ENCODE peak calls at places on chromosomes 3 and 15, in six cellular contexts. R is H1, F is HepG2, K is NT2/D1, V is SK-N-SH, B is K562. T is an unnamed sample.

GRCh38 chr3:42905740-42906084 is 230 bp upstream of the ZNF662 start:
- DNase-seq in R (no peak), F (no peak), K (no peak), V (no peak), B (no peak), T (no peak)

GRCh38 chr3:41362638-41363559 is 163.6 kb downstream of the CTNNB1 start:
- DNase-seq in R (peak), F (peak), K (peak), V (peak), B (no peak), T (no peak)

GRCh38 chr3:53158700-53159414 is 2.2 kb upstream of the PRKCD start:
- DNase-seq in R (no peak), F (no peak), K (no peak), V (no peak), B (no peak), T (no peak)

GRCh38 chr15:92884813-92885461 is 15.2 kb upstream of the CHD2 start:
- DNase-seq in R (no peak), F (no peak), K (no peak), V (no peak), B (no peak), T (no peak)

GRCh38 chr3:102181202-102181920 is 253.5 kb upstream of the ZPLD1 start:
- DNase-seq in R (no peak), F (no peak), K (no peak), V (no peak), B (no peak), T (no peak)

GRCh38 chr15:30991301-30992072 is at the start of gene MTMR10:
- DNase-seq in R (peak), F (peak), K (peak), V (peak), B (peak), T (no peak)

GRCh38 chr3:38011111-38011510 is 18.3 kb downstream of the PLCD1 start:
- DNase-seq in R (no peak), F (no peak), K (no peak), V (no peak), B (peak), T (no peak)

GRCh38 chr3:151156618-151157216 is 46.3 kb downstream of the GPR171 start:
- DNase-seq in R (no peak), F (peak), K (peak), V (peak), B (peak), T (no peak)

GRCh38 chr3:177802151-177802900 is 605.0 kb upstream of the TBL1XR1 start:
- DNase-seq in R (no peak), F (no peak), K (no peak), V (no peak), B (no peak), T (no peak)

GRCh38 chr3:170220871-170221270 is 1.4 kb upstream of the PRKCI start:
- DNase-seq in R (no peak), F (no peak), K (no peak), V (no peak), B (no peak), T (no peak)

GRCh38 chr3:33364531-33365128 is 75.6 kb downstream of the UBP1 start:
- DNase-seq in R (no peak), F (no peak), K (no peak), V (no peak), B (no peak), T (no peak)

GRCh38 chr3:37907906-37908305 is 46.2 kb downstream of the CTDSPL start:
- DNase-seq in R (no peak), F (peak), K (no peak), V (no peak), B (no peak), T (peak)

GRCh38 chr3:58111513-58112184 is 99.1 kb downstream of the DNASE1L3 start:
- DNase-seq in R (no peak), F (peak), K (no peak), V (no peak), B (no peak), T (peak)

GRCh38 chr3:21477896-21478295 is 273.1 kb downstream of the ZNF385D start:
- DNase-seq in R (no peak), F (no peak), K (no peak), V (no peak), B (no peak), T (no peak)

GRCh38 chr3:135168822-135169221 is 373.8 kb downstream of the EPHB1 start:
- DNase-seq in R (no peak), F (no peak), K (no peak), V (no peak), B (no peak), T (no peak)

GRCh38 chr3:58524326-58524888 is 12.6 kb downstream of the ACOX2 start:
- DNase-seq in R (no peak), F (no peak), K (no peak), V (no peak), B (no peak), T (no peak)

GRCh38 chr3:17021614-17022013 is 136.9 kb downstream of the PLCL2 start:
- DNase-seq in R (no peak), F (no peak), K (no peak), V (peak), B (no peak), T (no peak)

GRCh38 chr3:178320481-178321352 is 215.5 kb upstream of the KCNMB2 start:
- DNase-seq in R (no peak), F (no peak), K (no peak), V (peak), B (no peak), T (no peak)

GRCh38 chr15:98863983-98864382 is 143.6 kb downstream of the PGPEP1L start:
- DNase-seq in R (no peak), F (no peak), K (no peak), V (no peak), B (no peak), T (no peak)

GRCh38 chr3:104907507-104907906 is 459.2 kb upstream of the ALCAM start:
- DNase-seq in R (no peak), F (no peak), K (no peak), V (no peak), B (no peak), T (no peak)

GRCh38 chr3:73580343-73580742 is 44.4 kb downstream of the PDZRN3 start:
- DNase-seq in R (no peak), F (no peak), K (no peak), V (no peak), B (no peak), T (no peak)

GRCh38 chr3:60584250-60584649 is 667.0 kb downstream of the FHIT start:
- DNase-seq in R (no peak), F (no peak), K (no peak), V (no peak), B (no peak), T (no peak)

GRCh38 chr15:40582726-40583246 is 11.3 kb upstream of the KNL1 start:
- DNase-seq in R (no peak), F (peak), K (no peak), V (no peak), B (peak), T (no peak)

GRCh38 chr3:71238267-71238985 is 345.1 kb downstream of the FOXP1 start:
- DNase-seq in R (no peak), F (no peak), K (no peak), V (no peak), B (no peak), T (no peak)

GRCh38 chr3:156298014-156298413 is 177.6 kb downstream of the KCNAB1 start:
- DNase-seq in R (no peak), F (no peak), K (no peak), V (no peak), B (no peak), T (no peak)

GRCh38 chr15:93076875-93077274 is 12.1 kb downstream of the RGMA start:
- DNase-seq in R (no peak), F (no peak), K (no peak), V (no peak), B (no peak), T (no peak)

GRCh38 chr15:98657721-98658120 is 9.4 kb downstream of the IGF1R start:
- DNase-seq in R (no peak), F (no peak), K (no peak), V (no peak), B (no peak), T (no peak)

GRCh38 chr3:34225828-34226227 is 427.4 kb downstream of the PDCD6IP start:
- DNase-seq in R (no peak), F (no peak), K (no peak), V (no peak), B (no peak), T (no peak)

GRCh38 chr15:72078887-72079286 is 39.1 kb downstream of the MYO9A start:
- DNase-seq in R (no peak), F (no peak), K (no peak), V (no peak), B (no peak), T (peak)

GRCh38 chr3:32106929-32107362 is 526 bp downstream of the GPD1L start:
- DNase-seq in R (no peak), F (no peak), K (no peak), V (no peak), B (no peak), T (no peak)

GRCh38 chr3:5217824-5218595 is 30.5 kb downstream of the EDEM1 start:
- DNase-seq in R (no peak), F (no peak), K (no peak), V (no peak), B (no peak), T (no peak)

GRCh38 chr15:81054236-81054635 is 53.5 kb downstream of the TLNRD1 start:
- DNase-seq in R (no peak), F (no peak), K (no peak), V (no peak), B (no peak), T (no peak)

GRCh38 chr3:162492446-162493081 is 996.0 kb downstream of the OTOL1 start:
- DNase-seq in R (no peak), F (no peak), K (no peak), V (no peak), B (no peak), T (no peak)

GRCh38 chr3:189573004-189573403 is 58.2 kb upstream of the TP63 start:
- DNase-seq in R (no peak), F (no peak), K (no peak), V (no peak), B (no peak), T (peak)

GRCh38 chr3:8777978-8778267 is 8.5 kb upstream of the OXTR start:
- DNase-seq in R (no peak), F (no peak), K (no peak), V (no peak), B (no peak), T (no peak)

GRCh38 chr3:8519156-8519555 is 17.5 kb downstream of the LMCD1 start:
- DNase-seq in R (no peak), F (no peak), K (no peak), V (no peak), B (no peak), T (no peak)

DNA sequence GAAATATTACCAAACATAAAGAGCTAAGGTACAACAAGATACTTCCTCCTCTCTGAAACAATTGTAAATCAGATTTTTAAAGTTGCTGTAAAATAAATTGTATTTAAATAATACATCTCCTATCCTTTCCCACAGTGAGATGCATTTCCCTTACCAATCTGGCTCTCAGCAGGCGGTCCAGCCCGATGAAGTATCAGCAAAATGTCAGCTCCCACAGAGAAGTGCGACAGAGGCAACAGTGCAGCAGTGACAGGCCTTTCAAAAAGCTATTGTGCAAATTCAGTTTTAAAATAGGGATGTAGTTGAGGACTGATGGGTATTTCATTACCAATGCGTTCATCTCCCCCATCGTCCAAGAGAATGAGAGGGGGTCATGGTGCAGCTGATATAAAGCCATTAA is 733.2 kb upstream of the GOLIM4 start:
- DNase-seq in R (no peak), F (no peak), K (no peak), V (no peak), B (no peak), T (no peak)
- TF ChIP-seq YY1 in R (no peak), F (no peak), K (no peak), V (no peak), B (no peak), T (no peak)

GRCh38 chr3:129277829-129278271 is 820 bp upstream of the HMCES start:
- DNase-seq in R (no peak), F (no peak), K (no peak), V (peak), B (peak), T (no peak)
- TF ChIP-seq YY1 in R (no peak), F (no peak), K (no peak), V (no peak), B (no peak), T (no peak)

DNA sequence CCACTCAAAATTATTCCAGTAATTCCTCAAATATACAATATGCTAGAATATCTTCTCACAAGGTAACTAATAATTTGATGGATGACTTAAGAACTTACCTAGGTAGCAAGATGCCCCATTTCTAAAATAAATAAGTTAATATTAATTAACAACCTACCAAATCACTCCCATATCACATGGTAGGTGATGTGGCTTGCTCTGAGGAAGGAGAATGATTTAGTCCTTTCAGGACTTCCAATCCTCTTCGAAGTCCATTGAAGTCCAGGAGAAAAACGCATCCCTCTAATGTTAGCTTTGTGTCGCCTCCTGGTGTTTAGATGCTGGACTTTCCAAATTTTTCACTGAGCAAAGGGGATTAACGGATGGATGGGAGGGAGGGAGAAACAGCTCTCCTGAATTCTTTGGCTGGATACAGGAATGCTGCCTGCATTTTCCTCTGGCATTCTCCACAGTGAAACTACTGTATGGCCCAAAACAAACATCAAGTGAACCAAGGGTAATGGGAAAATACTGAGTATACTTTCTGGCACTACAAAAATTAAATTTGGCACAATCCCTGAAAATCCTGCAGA is 58.6 kb downstream of the PRICKLE2 start:
- DNase-seq in R (peak), F (peak), K (peak), V (peak), B (no peak), T (no peak)
- TF ChIP-seq YY1 in R (peak), F (no peak), K (no peak), V (no peak), B (no peak), T (no peak)

DNA sequence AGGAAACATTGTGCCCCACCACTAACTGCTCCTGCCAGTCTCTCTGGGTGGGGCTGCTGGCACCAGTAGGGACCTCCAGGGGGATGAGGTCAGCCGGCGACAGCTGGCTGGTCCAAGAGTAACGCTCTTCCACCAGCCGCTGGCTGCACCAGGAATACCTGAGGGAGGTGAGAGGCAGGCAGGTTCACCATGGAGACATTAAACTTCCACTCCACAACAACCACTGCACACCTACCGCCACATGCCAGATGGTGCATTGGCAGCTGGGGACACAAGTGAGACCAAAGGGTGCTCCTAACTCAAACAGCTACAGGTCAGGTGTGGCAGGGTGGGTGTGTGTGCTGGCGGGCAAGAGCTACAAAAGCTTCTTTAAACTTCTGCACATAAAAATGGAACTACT is 4.5 kb downstream of the POLG start:
- DNase-seq in R (no peak), F (no peak), K (no peak), V (no peak), B (no peak), T (no peak)
- TF ChIP-seq YY1 in R (no peak), F (no peak), K (no peak), V (no peak), B (no peak), T (no peak)

GRCh38 chr3:111864821-111865656 is 6.0 kb downstream of the PHLDB2 start:
- DNase-seq in R (no peak), F (peak), K (no peak), V (no peak), B (no peak), T (no peak)
- TF ChIP-seq YY1 in R (no peak), F (no peak), K (no peak), V (no peak), B (no peak), T (no peak)

DNA sequence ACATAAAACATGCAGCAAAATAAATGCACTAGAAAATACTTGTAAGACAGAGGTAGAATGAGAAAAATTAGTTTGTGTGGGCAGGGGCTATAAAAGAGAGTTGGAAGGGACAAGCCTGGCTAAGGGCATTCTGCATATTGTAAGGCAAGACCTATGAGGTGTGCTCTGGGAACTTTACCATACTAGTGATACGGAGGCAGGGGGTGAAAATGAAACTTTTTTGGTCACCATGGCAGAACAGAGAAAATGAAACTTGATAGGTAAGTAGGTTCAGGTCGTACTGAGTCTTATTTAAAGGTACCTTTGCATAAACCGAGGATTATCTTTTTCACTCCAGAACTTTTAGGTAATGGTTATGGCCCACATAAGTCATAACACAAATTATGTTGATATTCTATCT is 74.7 kb upstream of the ACKR4 start:
- DNase-seq in R (no peak), F (no peak), K (no peak), V (no peak), B (no peak), T (peak)
- TF ChIP-seq YY1 in R (no peak), F (no peak), K (no peak), V (no peak), B (no peak), T (no peak)

GRCh38 chr15:35550957-35551356 is 5.0 kb upstream of the DPH6 start:
- DNase-seq in R (no peak), F (no peak), K (no peak), V (no peak), B (no peak), T (no peak)
- TF ChIP-seq YY1 in R (no peak), F (no peak), K (no peak), V (no peak), B (no peak), T (no peak)

DNA sequence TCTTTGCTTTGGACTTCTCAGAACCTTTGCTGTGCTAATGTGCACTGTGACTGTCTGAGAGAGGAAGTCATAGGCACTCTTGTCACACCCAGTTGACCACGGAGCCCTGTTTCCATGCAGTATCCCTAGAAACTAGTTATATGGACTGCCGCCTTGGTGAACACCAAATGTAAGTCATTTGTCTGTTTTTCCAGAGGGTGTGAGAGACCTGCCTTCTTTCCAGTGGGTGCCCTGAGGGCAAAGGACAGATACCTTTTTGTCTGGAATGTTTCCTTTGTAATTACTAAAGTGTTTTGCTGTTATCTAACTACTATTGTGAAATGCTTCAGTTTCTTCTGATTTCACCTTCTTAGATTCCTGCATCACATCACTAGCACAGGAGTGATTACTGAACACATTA is 91.8 kb downstream of the LARS2 start:
- DNase-seq in R (no peak), F (peak), K (no peak), V (no peak), B (no peak), T (no peak)
- TF ChIP-seq YY1 in R (no peak), F (no peak), K (no peak), V (no peak), B (no peak), T (no peak)

GRCh38 chr3:158771577-158771976 is 30.3 kb upstream of the MFSD1 start:
- DNase-seq in R (no peak), F (no peak), K (no peak), V (no peak), B (no peak), T (no peak)
- TF ChIP-seq YY1 in R (no peak), F (no peak), K (no peak), V (no peak), B (no peak), T (no peak)

T was measured in GM12878.